ENCODE peak calls at places on chromosomes 5 and 9, in five cellular contexts. T, H, W, N and I are unnamed samples.

GRCh38 chr5:120465281-120465961 is 1.3 kb downstream of the PRR16 start:
- DNase-seq in T (no peak), W (no peak), H (no peak), N (peak), I (no peak)

GRCh38 chr5:58187473-58188286 is 272.2 kb downstream of the PLK2 start:
- DNase-seq in W (no peak), N (no peak), T (no peak), H (no peak), I (no peak)

GRCh38 chr5:16930487-16930886 is 5.6 kb downstream of the MYO10 start:
- DNase-seq in H (no peak), T (no peak), W (no peak), N (no peak), I (no peak)

GRCh38 chr5:131996210-131997025 is 15.0 kb downstream of the ACSL6 start:
- DNase-seq in W (peak), H (no peak), N (no peak), T (no peak), I (no peak)

GRCh38 chr9:37715991-37716505 is 37.6 kb upstream of the TRMT10B start:
- DNase-seq in N (no peak), H (no peak), W (no peak), T (no peak), I (no peak)

GRCh38 chr9:25917593-25918426 is 239.6 kb upstream of the TUSC1 start:
- DNase-seq in T (no peak), N (no peak), W (no peak), H (no peak), I (no peak)

GRCh38 chr9:6905850-6906375 is 148.1 kb downstream of the KDM4C start:
- DNase-seq in N (no peak), W (no peak), T (no peak), H (no peak), I (no peak)

GRCh38 chr9:137172907-137173794 is 1.3 kb upstream of the TMEM210 start:
- DNase-seq in N (peak), H (no peak), T (no peak), W (no peak), I (no peak)

GRCh38 chr9:3032898-3033297 is 189.0 kb upstream of the PUM3 start:
- DNase-seq in H (no peak), W (no peak), T (no peak), N (no peak), I (no peak)

GRCh38 chr5:111953351-111954127 is 196.5 kb upstream of the NREP start:
- DNase-seq in W (no peak), H (no peak), T (no peak), N (no peak), I (no peak)

GRCh38 chr5:66238435-66238834 is 94.3 kb downstream of the SREK1 start:
- DNase-seq in N (no peak), H (no peak), T (no peak), W (no peak), I (no peak)

GRCh38 chr9:129236441-129237145 is 58.5 kb upstream of the IER5L start:
- DNase-seq in T (no peak), W (peak), H (no peak), N (no peak), I (no peak)

GRCh38 chr5:11904270-11904906 is at the start of gene CTNND2:
- DNase-seq in T (no peak), N (peak), W (peak), H (peak), I (peak)

GRCh38 chr9:130201399-130201873 is 29.2 kb downstream of the NCS1 start:
- DNase-seq in H (no peak), T (no peak), W (no peak), N (no peak), I (no peak)

GRCh38 chr5:80686757-80687156 is 32.0 kb upstream of the DHFR start:
- DNase-seq in H (no peak), T (no peak), W (no peak), N (no peak), I (no peak)

GRCh38 chr5:170273968-170274710 is 23.4 kb downstream of the LCP2 start:
- DNase-seq in N (peak), T (no peak), H (no peak), W (no peak), I (no peak)

GRCh38 chr5:36744678-36745659 is 131.6 kb upstream of the NIPBL start:
- DNase-seq in H (peak), N (peak), W (peak), T (no peak), I (peak)

GRCh38 chr5:142015781-142016533 is 3.1 kb upstream of the GNPDA1 start:
- DNase-seq in T (no peak), H (no peak), N (no peak), W (no peak), I (no peak)

GRCh38 chr5:37121027-37121426 is 128.1 kb downstream of the CPLANE1 start:
- DNase-seq in W (no peak), N (no peak), H (no peak), T (no peak), I (no peak)

GRCh38 chr5:111697215-111697614 is 59.8 kb downstream of the NREP start:
- DNase-seq in N (no peak), H (no peak), T (no peak), W (no peak), I (no peak)

GRCh38 chr9:106885451-106885850 is 22.5 kb downstream of the ZNF462 start:
- DNase-seq in W (no peak), N (no peak), T (no peak), H (no peak), I (no peak)

GRCh38 chr9:21413089-21414023 is 4.4 kb downstream of the IFNA8 start:
- DNase-seq in W (no peak), H (no peak), T (no peak), N (no peak), I (no peak)
- TF ChIP-seq CTCF in W (peak), H (no peak), T (no peak), N (peak), I (no peak)

DNA sequence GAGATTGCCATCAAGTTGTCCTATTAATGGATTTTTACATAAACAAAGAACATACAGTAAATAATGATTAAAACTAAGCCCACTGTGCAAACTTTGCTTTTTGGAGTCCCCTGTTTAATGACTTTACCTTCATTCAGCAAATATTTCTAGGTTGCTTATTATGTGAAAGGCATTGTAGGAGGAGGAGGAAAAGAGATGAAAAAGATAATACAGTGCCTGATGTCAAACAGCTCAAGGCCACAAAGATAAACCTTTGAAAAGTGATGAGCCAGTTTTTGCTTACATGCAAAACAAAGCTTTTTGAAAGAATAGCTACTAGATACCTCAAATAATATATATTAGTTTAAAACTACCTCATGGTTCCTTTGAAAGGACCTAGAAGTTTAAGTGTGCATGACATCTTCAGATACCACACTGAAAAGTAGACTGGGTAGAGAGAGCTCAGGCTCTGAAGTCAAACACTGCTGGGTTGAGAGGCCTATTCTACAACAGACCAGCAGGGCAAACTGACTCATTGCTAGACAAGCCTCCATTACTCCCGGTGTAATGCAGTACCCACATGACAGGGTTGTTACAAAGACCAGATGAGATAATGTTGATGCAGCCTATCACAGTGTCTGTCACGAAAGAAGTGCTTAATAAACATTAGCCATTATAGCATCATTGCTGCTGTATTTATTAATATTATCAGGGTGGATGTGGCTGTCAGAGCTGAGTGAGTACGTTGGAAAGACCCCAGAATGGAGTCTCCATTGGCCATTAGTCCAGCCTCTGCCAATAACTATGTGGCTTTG is 11.8 kb downstream of the DEPDC1B start:
- DNase-seq in H (no peak), T (no peak), N (peak), W (no peak), I (no peak)
- TF ChIP-seq CTCF in H (no peak), T (no peak), N (peak), W (no peak), I (peak)

GRCh38 chr5:73426034-73426433 is 22.5 kb downstream of the FOXD1 start:
- DNase-seq in H (no peak), W (no peak), N (no peak), T (no peak), I (no peak)

GRCh38 chr5:73418244-73418691 is 30.3 kb downstream of the FOXD1 start:
- DNase-seq in H (no peak), T (no peak), W (no peak), N (no peak), I (no peak)

GRCh38 chr5:73419414-73420390 is 28.9 kb downstream of the FOXD1 start:
- DNase-seq in N (no peak), H (peak), W (no peak), T (no peak), I (peak)

GRCh38 chr5:73424489-73425102 is 24.0 kb downstream of the FOXD1 start:
- DNase-seq in H (no peak), N (no peak), T (no peak), W (no peak), I (no peak)

DNA sequence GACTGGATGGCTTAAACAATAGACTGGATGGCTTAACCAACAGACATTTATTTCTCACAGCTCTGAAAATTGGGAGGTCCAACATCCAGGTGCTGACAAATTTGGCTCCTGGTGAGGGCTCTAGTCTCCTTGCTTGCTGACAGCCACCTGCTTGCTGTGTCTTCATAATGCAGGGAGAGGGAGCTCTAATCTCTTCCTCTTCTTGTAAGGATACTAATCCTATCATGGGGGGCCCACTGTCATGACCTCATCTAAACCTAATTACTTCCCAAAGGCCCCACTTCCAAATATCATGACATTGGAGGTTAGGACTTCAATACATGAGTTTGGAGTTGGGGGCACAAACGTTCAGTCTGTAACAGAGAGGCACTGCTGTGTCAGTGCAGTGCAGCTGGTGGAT is 26.4 kb downstream of the FOXD1 start:
- DNase-seq in N (no peak), T (no peak), H (no peak), W (no peak), I (no peak)
- TF ChIP-seq CTCF in N (no peak), T (no peak), H (no peak), W (no peak), I (no peak)

GRCh38 chr5:14510156-14510734 is 71.3 kb upstream of the OTULINL start:
- DNase-seq in T (no peak), N (no peak), H (no peak), W (no peak), I (no peak)
- TF ChIP-seq CTCF in T (no peak), N (no peak), H (peak), W (no peak), I (no peak)

DNA sequence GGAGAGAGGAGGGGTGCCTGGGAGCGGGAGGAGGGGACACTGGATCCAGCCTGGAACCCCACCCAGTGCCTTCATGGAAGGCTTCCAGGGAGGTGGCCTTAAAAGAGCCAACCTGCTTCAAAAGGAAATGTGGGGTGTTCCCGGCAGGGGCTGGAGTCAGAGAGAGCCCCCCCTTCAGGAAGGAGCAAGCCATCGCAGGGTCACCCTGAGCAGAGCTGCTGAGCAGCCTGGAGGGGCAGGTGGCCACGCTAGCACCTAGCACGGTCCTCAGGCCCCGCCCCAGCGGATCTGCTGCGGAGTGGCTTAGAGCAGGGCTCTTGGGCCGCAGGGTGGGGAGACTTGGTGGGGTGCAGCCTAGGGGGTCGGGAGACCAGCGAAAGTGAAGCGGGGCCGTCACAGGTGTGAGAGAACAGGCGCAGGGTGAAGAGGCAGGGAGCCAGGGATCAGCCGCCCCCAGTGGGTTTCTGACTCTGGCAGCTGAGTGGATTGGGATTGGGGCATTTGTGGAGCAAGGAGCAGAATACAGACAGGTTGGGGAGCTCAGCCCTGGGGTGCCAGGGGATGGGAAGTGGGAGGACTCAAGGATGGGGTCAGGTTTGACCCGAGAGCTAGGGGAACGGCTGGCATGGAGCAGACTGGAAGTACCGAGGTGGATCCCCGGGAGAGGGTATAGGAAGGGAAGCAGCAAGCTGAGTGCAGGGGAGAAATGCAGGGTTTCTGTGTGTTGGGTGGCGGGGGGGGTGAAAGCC is 1.5 kb downstream of the LCN2 start:
- DNase-seq in N (no peak), H (peak), W (peak), T (no peak), I (no peak)
- TF ChIP-seq CTCF in N (peak), H (peak), W (no peak), T (no peak), I (peak)

DNA sequence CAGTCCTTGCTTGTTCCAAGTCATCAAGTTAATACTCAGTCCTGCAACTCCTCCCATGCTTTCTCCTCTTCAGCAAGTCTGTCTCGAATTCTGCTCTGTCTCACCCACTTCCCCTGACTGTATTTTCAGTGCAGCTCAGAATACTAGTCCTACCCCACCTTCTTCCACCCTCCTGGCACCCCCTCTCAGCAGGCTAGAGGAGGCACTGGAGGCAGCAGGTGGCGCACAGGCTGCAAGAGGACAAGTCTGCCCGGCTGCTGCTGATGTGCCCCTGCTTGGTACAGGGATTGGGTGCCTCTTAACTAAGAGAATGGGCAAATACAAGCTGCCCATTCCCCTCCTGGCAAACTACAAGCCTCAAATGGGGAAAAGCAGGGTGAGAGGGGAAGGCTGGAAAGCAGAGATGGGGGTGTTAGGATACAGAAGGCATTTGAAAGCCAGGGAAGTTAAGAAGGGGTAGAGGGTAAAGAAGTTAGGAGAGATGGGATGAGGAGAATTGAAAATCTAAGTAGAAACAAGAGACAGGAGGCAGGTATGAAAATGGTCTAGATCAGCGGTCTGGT is 5.0 kb downstream of the TLN1 start:
- DNase-seq in W (peak), H (no peak), T (peak), N (no peak), I (no peak)
- TF ChIP-seq CTCF in W (no peak), H (no peak), T (no peak), N (peak), I (no peak)

GRCh38 chr5:10723519-10723918 is 37.5 kb downstream of the DAP start:
- DNase-seq in W (no peak), H (no peak), T (no peak), N (no peak), I (no peak)

GRCh38 chr5:10726913-10727517 is 34.0 kb downstream of the DAP start:
- DNase-seq in N (peak), T (no peak), H (no peak), W (no peak), I (no peak)

GRCh38 chr5:10725636-10726035 is 35.4 kb downstream of the DAP start:
- DNase-seq in N (no peak), T (no peak), H (no peak), W (no peak), I (no peak)

GRCh38 chr5:10726179-10726912 is 34.7 kb downstream of the DAP start:
- DNase-seq in H (no peak), W (no peak), N (no peak), T (no peak), I (no peak)

GRCh38 chr5:10724799-10725507 is 36.1 kb downstream of the DAP start:
- DNase-seq in N (no peak), H (no peak), T (no peak), W (no peak), I (no peak)
- TF ChIP-seq CTCF in N (no peak), H (no peak), T (no peak), W (no peak), I (no peak)

DNA sequence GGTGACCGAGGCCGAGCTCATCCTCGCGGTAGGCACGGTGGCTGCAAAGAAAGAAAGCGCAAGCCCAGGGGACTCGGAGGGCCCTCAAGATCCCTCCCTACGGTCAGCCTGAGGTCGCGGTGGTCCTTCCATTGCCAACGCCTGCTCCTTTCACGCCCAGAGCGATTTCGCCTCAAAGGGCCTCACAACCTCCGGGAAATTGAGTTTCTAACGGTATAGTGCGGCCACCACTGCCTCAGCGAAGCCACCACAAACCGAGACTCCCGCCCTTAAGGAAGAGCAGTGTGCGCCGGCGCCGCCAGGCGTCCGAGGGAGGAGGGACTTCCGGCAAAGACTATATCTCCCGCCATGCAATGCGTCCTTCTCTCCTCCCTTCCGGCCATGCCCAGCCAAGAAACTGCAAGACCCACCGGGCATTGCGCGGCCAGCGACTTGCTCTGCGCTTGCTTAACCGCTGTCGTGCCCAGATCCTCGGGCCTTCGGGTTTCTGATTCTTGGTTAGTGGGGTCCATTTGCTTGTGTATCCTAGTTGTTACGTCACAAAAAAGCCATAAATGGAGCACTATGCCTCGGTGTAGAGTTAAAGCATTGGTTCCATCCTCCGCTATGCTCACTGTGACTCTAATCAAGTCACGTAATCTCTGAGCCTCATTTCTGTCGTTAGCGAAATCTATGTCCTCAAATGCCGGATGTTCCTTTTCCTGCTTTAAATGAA is at the start of gene HAUS6:
- DNase-seq in N (peak), W (peak), H (peak), T (peak), I (peak)
- TF ChIP-seq CTCF in N (no peak), W (peak), H (no peak), T (no peak), I (peak)